ENCODE peak calls at places on chromosome 7, in four cellular contexts. K is activated T-helper 1 cell treated with Interleukin-2 at 50 U/mL for 16 hours; R is activated CD4-positive, CD25-positive, alpha-beta regulatory T cell; F is NCI-H524 treated with DMSO at 0.1 percent for 48 hours. J is an unnamed sample.

GRCh38 chr7:112140600-112140999 is 65.6 kb downstream of the DOCK4 start:
- DNase-seq in K (no peak), R (no peak), F (no peak), J (no peak)

GRCh38 chr7:158549176-158549833 is 38.3 kb downstream of the PTPRN2 start:
- DNase-seq in K (no peak), R (no peak), F (no peak), J (no peak)

GRCh38 chr7:28678421-28678965 is 266.2 kb downstream of the CREB5 start:
- DNase-seq in K (no peak), R (no peak), F (no peak), J (no peak)

GRCh38 chr7:100874300-100874576 is 665 bp upstream of the SRRT start:
- DNase-seq in K (no peak), R (no peak), F (no peak), J (no peak)

GRCh38 chr7:68224041-68224534 is 1227.5 kb downstream of the TYW1 start:
- DNase-seq in K (no peak), R (no peak), F (peak), J (peak)

GRCh38 chr7:120060875-120061274 is 212.1 kb upstream of the KCND2 start:
- DNase-seq in K (no peak), R (no peak), F (no peak), J (no peak)

GRCh38 chr7:23894891-23895569 is 185.0 kb downstream of the STK31 start:
- DNase-seq in K (no peak), R (no peak), F (no peak), J (no peak)

GRCh38 chr7:100483101-100483727 is 513 bp upstream of the NYAP1 start:
- DNase-seq in K (peak), R (peak), F (no peak), J (peak)

GRCh38 chr7:101612885-101613490 is 16.1 kb downstream of the MYL10 start:
- DNase-seq in K (no peak), R (no peak), F (no peak), J (no peak)

GRCh38 chr7:28298870-28299484 is 113.3 kb upstream of the CREB5 start:
- DNase-seq in K (no peak), R (no peak), F (no peak), J (peak)

GRCh38 chr7:90958669-90959068 is 305.6 kb upstream of the FZD1 start:
- DNase-seq in K (no peak), R (no peak), F (no peak), J (no peak)

GRCh38 chr7:1869731-1870130 is 199.7 kb downstream of the ELFN1 start:
- DNase-seq in K (no peak), R (no peak), F (no peak), J (no peak)

J was measured in prostate gland.